ENCODE peak calls at places on chromosomes 12 and 14, in seven cellular contexts. P is fibroblast of lung; S is dorsolateral prefrontal cortex; M is fibroblast of the aortic adventitia; H is HFF-Myc; J is cardiac fibroblast; V is stimulated activated CD4-positive, alpha-beta T cell treated with anti-CD3 and anti-CD28 coated beads, Interleukin-1b, Interleukin-23, amount 100 ng/mL, for 1 hour. I is an unnamed sample.

GRCh38 chr14:36430662-36431084 is 89.4 kb downstream of the NKX2-1 start:
- DNase-seq in P (no peak), V (no peak), H (no peak), J (no peak), M (no peak), S (no peak), I (no peak)

GRCh38 chr14:29926228-29926627 is 1.4 kb downstream of the PRKD1 start:
- DNase-seq in S (no peak), H (no peak), P (no peak), M (no peak), V (no peak), J (no peak), I (no peak)

GRCh38 chr12:116601933-116602809 is 43.0 kb downstream of the MAP1LC3B2 start:
- DNase-seq in V (no peak), S (no peak), M (no peak), H (no peak), P (peak; percentile 45), J (peak; percentile 43), I (peak; percentile 42)

GRCh38 chr14:101628975-101629374 is 67.7 kb downstream of the DIO3 start:
- DNase-seq in S (no peak), M (no peak), H (no peak), V (no peak), P (no peak), J (no peak), I (no peak)

GRCh38 chr14:78141590-78141989 is 28.6 kb upstream of the NRXN3 start:
- DNase-seq in M (no peak), S (no peak), P (no peak), J (no peak), V (no peak), H (no peak), I (no peak)

GRCh38 chr14:89911018-89911919 is 43.3 kb downstream of the EFCAB11 start:
- DNase-seq in V (no peak), S (no peak), P (peak; percentile 67), H (peak; percentile 19), M (peak; percentile 67), J (peak; percentile 75), I (no peak)

GRCh38 chr14:96762650-96763049 is 34.5 kb upstream of the VRK1 start:
- DNase-seq in M (peak; percentile 57), V (no peak), S (no peak), P (peak; percentile 59), H (peak; percentile 27), J (peak; percentile 68), I (peak; percentile 58)

GRCh38 chr14:61178226-61179060 is 102.7 kb downstream of the TMEM30B start:
- DNase-seq in V (no peak), S (no peak), J (peak; percentile 92), P (peak; percentile 96), M (peak; percentile 95), H (peak; percentile 94), I (peak; percentile 93)

GRCh38 chr14:39956372-39956771 is 524.1 kb upstream of the FBXO33 start:
- DNase-seq in J (no peak), S (no peak), H (no peak), P (no peak), M (no peak), V (no peak), I (no peak)

GRCh38 chr12:104478396-104479140 is 21.8 kb downstream of the CHST11 start:
- DNase-seq in H (no peak), P (no peak), V (no peak), J (peak; percentile 38), S (no peak), M (no peak), I (peak; percentile 33)

GRCh38 chr12:56299308-56299852 is 750 bp downstream of the CS start:
- DNase-seq in S (no peak), J (peak; percentile 33), P (no peak), M (no peak), V (no peak), H (no peak), I (peak; percentile 5)

GRCh38 chr14:90520326-90520725 is 123.5 kb downstream of the CALM1 start:
- DNase-seq in P (no peak), V (no peak), S (no peak), H (no peak), M (no peak), J (no peak), I (no peak)

GRCh38 chr12:22396253-22396652 is 61.7 kb upstream of the ST8SIA1 start:
- DNase-seq in P (no peak), H (no peak), M (no peak), V (no peak), S (no peak), J (no peak), I (no peak)

GRCh38 chr12:29334911-29335310 is 46.1 kb downstream of the ERGIC2 start:
- DNase-seq in J (no peak), S (no peak), V (no peak), M (no peak), P (peak; percentile 10), H (no peak), I (peak; percentile 19)

GRCh38 chr14:61466249-61466904 is 145.0 kb downstream of the PRKCH start:
- DNase-seq in H (no peak), P (peak; percentile 99), V (no peak), M (peak; percentile 96), J (peak; percentile 99), S (no peak), I (peak; percentile 99)

GRCh38 chr14:69261761-69262331 is 1.9 kb downstream of the GALNT16 start:
- DNase-seq in V (no peak), H (no peak), M (no peak), P (no peak), S (no peak), J (no peak), I (no peak)

GRCh38 chr14:22547309-22547947 is 41.6 kb downstream of the DAD1 start:
- DNase-seq in S (no peak), V (no peak), P (no peak), J (no peak), H (no peak), M (no peak), I (peak; percentile 48)

GRCh38 chr14:88613552-88614010 is 50.7 kb downstream of the ZC3H14 start:
- DNase-seq in P (peak; percentile 34), M (peak; percentile 18), S (no peak), J (peak; percentile 29), V (no peak), H (no peak), I (peak; percentile 25)

GRCh38 chr14:79064200-79064599 is 894.0 kb downstream of the NRXN3 start:
- DNase-seq in V (no peak), J (no peak), M (no peak), P (no peak), S (no peak), H (no peak), I (no peak)

GRCh38 chr12:108597559-108598471 is at the start of gene TMEM119:
- DNase-seq in V (no peak), P (peak; percentile 75), M (peak; percentile 77), S (no peak), J (peak; percentile 70), H (peak; percentile 65), I (peak; percentile 85)

GRCh38 chr14:72965249-72965648 is 39.0 kb downstream of the DCAF4 start:
- DNase-seq in P (peak; percentile 38), S (no peak), J (peak; percentile 8), H (no peak), V (no peak), M (peak; percentile 7), I (peak; percentile 58)

GRCh38 chr14:22653012-22653621 is 9.0 kb upstream of the OR6J1 start:
- DNase-seq in V (no peak), S (no peak), J (peak; percentile 85), M (peak; percentile 88), H (peak; percentile 67), P (peak; percentile 84), I (peak; percentile 77)

GRCh38 chr14:95428557-95428956 is 87.9 kb downstream of the SYNE3 start:
- DNase-seq in H (no peak), S (no peak), M (no peak), P (no peak), J (no peak), V (no peak), I (no peak)

GRCh38 chr14:104135121-104135903 is 3.1 kb upstream of the KIF26A start:
- DNase-seq in M (no peak), J (no peak), H (no peak), V (no peak), S (peak; percentile 47), P (no peak), I (no peak)

GRCh38 chr12:100123316-100124095 is 19.2 kb downstream of the BLTP3B start:
- DNase-seq in P (no peak), M (no peak), H (no peak), S (no peak), J (no peak), V (no peak), I (no peak)

GRCh38 chr12:44247588-44247987 is 411.7 kb downstream of the TMEM117 start:
- DNase-seq in J (no peak), M (no peak), P (no peak), H (no peak), V (no peak), S (no peak), I (no peak)

GRCh38 chr12:121505513-121505912 is 75.3 kb downstream of the KDM2B start:
- DNase-seq in S (no peak), J (no peak), P (no peak), V (no peak), M (no peak), H (no peak), I (no peak)

GRCh38 chr12:67415473-67415872 is 146.3 kb downstream of the CAND1 start:
- DNase-seq in P (peak; percentile 55), V (no peak), J (peak; percentile 56), H (no peak), M (peak; percentile 71), S (no peak), I (peak; percentile 56)

GRCh38 chr12:45725631-45726593 is 3.6 kb upstream of the ARID2 start:
- DNase-seq in J (peak; percentile 45), H (no peak), M (peak; percentile 61), S (peak; percentile 54), P (peak; percentile 64), V (no peak), I (peak; percentile 55)